ENCODE peak calls at places on chromosomes 3 and 15, in five cellular contexts. B is cardiac fibroblast; G is activated CD8-positive, alpha-beta T cell treated with anti-CD3 and anti-CD28 coated beads for 36 hours; Y is HFF-Myc; L is GM12864. Q is an unnamed sample.

GRCh38 chr3:67737911-67738865 is 83.8 kb upstream of the SUCLG2 start:
- DNase-seq in G (no peak), B (no peak), Y (no peak), L (no peak), Q (no peak)

GRCh38 chr3:114745322-114746240 is 401.5 kb downstream of the ZBTB20 start:
- DNase-seq in L (no peak), G (no peak), B (peak; percentile 55), Y (peak; percentile 37), Q (no peak)

GRCh38 chr3:56966104-56966503 is 94.4 kb upstream of the SPATA12 start:
- DNase-seq in B (no peak), Y (no peak), L (no peak), G (no peak), Q (no peak)

GRCh38 chr15:66741646-66742045 is 39.6 kb downstream of the SMAD6 start:
- DNase-seq in G (no peak), Y (no peak), B (no peak), L (no peak), Q (no peak)

GRCh38 chr3:188727052-188727451 is 444.7 kb upstream of the TPRG1 start:
- DNase-seq in G (no peak), L (no peak), Y (no peak), B (no peak), Q (no peak)

GRCh38 chr3:71987089-71987735 is 202.3 kb upstream of the PROK2 start:
- DNase-seq in B (peak; percentile 40), Y (no peak), L (no peak), G (no peak), Q (no peak)

GRCh38 chr3:156273068-156273709 is 152.8 kb downstream of the KCNAB1 start:
- DNase-seq in B (no peak), G (no peak), Y (no peak), L (no peak), Q (no peak)

GRCh38 chr15:90598053-90598577 is 68.4 kb downstream of the CRTC3 start:
- DNase-seq in Y (no peak), L (peak; percentile 61), B (peak; percentile 14), G (peak; percentile 38), Q (peak; percentile 80)

GRCh38 chr3:67947808-67948508 is 293.5 kb upstream of the SUCLG2 start:
- DNase-seq in Y (no peak), B (no peak), G (peak; percentile 76), L (no peak), Q (no peak)

GRCh38 chr3:4776399-4776979 is 202.7 kb upstream of the BHLHE40 start:
- DNase-seq in L (peak; percentile 31), G (no peak), B (no peak), Y (no peak), Q (peak; percentile 60)

GRCh38 chr3:128419311-128419710 is 47.4 kb downstream of the DNAJB8 start:
- DNase-seq in Y (no peak), G (no peak), L (no peak), B (no peak), Q (no peak)

GRCh38 chr3:57007513-57008415 is 52.7 kb upstream of the SPATA12 start:
- DNase-seq in G (peak; percentile 45), Y (peak; percentile 65), B (peak; percentile 94), L (no peak), Q (no peak)

DNA sequence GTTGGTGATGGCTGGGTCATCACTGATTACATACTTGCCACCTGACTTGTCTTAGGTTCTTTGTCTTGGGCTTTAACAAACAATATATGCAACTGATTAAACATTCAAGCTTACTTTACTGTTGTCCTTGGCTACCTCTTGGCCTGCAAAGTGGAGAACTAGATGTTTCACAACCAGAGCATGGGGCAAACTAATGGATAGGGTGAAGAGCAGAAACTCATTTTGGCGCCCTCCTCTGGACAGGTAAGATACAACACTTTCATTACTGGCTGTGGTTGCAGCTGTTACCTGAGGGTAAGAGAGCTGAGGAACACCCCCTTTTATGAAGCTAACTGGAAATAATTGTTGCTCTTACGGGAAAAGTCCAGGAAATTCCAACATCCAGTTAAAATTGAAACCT is 262.1 kb downstream of the NAALADL2 start:
- DNase-seq in B (no peak), Y (no peak), L (no peak), G (peak; percentile 2), Q (no peak)
- TF ChIP-seq CTCF in B (peak; percentile 24), Y (peak; percentile 27), L (peak; percentile 20), G (no peak), Q (no peak)

GRCh38 chr15:88904257-88904807 is 8.8 kb downstream of the MFGE8 start:
- DNase-seq in L (no peak), G (no peak), Y (no peak), B (no peak), Q (no peak)

GRCh38 chr15:88904808-88905327 is 8.3 kb downstream of the MFGE8 start:
- DNase-seq in G (peak; percentile 96), L (peak; percentile 38), B (peak; percentile 82), Y (peak; percentile 58), Q (peak; percentile 86)

GRCh38 chr15:88906551-88906950 is 6.6 kb downstream of the MFGE8 start:
- DNase-seq in L (no peak), Y (no peak), B (no peak), G (no peak), Q (no peak)

GRCh38 chr15:88906130-88906529 is 7.0 kb downstream of the MFGE8 start:
- DNase-seq in L (no peak), B (no peak), G (no peak), Y (no peak), Q (no peak)

GRCh38 chr15:88905576-88905975 is 7.6 kb downstream of the MFGE8 start:
- DNase-seq in B (no peak), L (no peak), Y (no peak), G (no peak), Q (no peak)
- TF ChIP-seq CTCF in B (no peak), L (no peak), Y (no peak), G (no peak), Q (no peak)

GRCh38 chr15:55518641-55519040 is 10.6 kb upstream of the DNAAF4 start:
- DNase-seq in B (no peak), L (no peak), Y (no peak), G (no peak), Q (no peak)
- TF ChIP-seq CTCF in B (peak; percentile 39), L (no peak), Y (peak; percentile 1), G (no peak), Q (no peak)

GRCh38 chr3:123370819-123371218 is 78.1 kb downstream of the ADCY5 start:
- DNase-seq in Y (no peak), B (no peak), L (no peak), G (no peak), Q (no peak)

GRCh38 chr3:123367467-123368154 is 81.3 kb downstream of the ADCY5 start:
- DNase-seq in B (no peak), G (no peak), Y (no peak), L (no peak), Q (no peak)

GRCh38 chr3:123369085-123369484 is 79.8 kb downstream of the ADCY5 start:
- DNase-seq in Y (no peak), L (no peak), G (no peak), B (no peak), Q (no peak)

GRCh38 chr3:123361019-123361418 is 87.9 kb downstream of the ADCY5 start:
- DNase-seq in Y (no peak), L (no peak), G (no peak), B (no peak), Q (no peak)

DNA sequence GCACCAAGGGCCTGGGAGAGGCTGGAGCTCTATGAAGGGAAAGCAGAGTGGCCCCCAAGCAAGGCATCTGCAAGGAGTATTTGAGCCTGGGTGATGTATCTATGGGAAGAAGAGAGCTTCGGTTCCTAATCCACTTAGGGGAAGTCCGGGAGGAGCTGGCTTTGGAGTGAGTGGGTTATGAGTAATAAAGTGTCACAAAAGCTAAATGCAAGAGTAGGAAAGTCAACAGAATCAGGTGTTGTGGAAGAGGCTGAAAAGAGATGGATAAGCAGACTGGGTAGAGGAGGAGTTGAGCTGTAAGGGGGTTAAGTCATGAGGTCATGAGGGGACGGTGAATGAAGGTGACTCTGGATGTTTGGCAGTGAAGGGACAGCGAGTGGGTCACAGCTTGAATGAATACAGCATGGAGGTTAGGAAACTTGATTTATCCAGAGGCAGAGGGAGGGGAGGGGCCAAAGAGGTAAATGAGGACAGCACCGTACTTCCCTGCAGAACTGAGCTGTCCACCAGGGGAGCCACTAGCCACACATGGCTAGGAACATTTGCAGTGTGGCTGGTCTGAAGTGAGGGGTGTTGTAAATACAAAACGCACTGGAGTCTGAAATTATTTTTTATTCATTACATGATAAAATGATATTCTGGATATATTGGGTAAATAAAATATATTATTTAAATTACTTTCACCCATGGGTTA is 83.3 kb downstream of the ADCY5 start:
- DNase-seq in G (no peak), Y (no peak), L (no peak), B (no peak), Q (no peak)
- TF ChIP-seq CTCF in G (no peak), Y (peak; percentile 60), L (peak; percentile 47), B (peak; percentile 46), Q (no peak)

DNA sequence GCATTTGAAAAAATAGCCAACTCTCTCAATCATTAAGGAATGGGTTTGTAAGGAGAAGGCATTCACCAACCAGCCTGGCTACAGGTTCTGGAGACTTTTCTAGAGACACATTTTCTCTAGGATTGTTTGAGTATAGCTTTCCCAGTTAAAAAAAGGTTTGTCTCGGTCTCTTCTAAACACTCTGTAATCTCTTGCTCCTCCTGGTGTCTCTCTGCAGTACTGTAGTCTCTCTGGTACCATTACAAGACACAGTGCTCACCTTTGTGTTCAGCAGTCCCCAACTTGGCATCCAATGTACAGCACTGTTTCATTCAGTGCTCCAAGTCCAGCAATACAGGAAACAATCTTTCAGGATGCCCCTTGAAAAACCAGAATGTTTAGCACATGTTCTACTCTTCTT is 534.4 kb downstream of the ZNF385D start:
- DNase-seq in G (no peak), B (peak; percentile 8), Y (peak; percentile 5), L (no peak), Q (no peak)
- TF ChIP-seq CTCF in G (no peak), B (peak; percentile 45), Y (peak; percentile 50), L (no peak), Q (no peak)

GRCh38 chr3:16463119-16463518 is 50.4 kb downstream of the RFTN1 start:
- DNase-seq in G (no peak), Y (no peak), B (no peak), L (no peak), Q (no peak)
- TF ChIP-seq CTCF in G (no peak), Y (no peak), B (no peak), L (no peak), Q (no peak)

GRCh38 chr3:8095724-8096123 is 405.9 kb upstream of the LMCD1 start:
- DNase-seq in L (no peak), Y (no peak), B (no peak), G (no peak), Q (no peak)
- TF ChIP-seq CTCF in L (no peak), Y (no peak), B (no peak), G (no peak), Q (no peak)

Q was measured in GM13976.